ENCODE peak calls at places on chromosome 14, in five cellular contexts. O is SK-N-SH, W is Karpas-422, K is HCT116, R is K562. U is an unnamed sample. For H3K9me3, the result is how much of the 10 kb centered on the place peaks cover.

GRCh38 chr14:93944348-93945069 is 17.4 kb downstream of the FAM181A start:
- DNase-seq in W (no peak), K (no peak), O (peak), R (no peak), U (no peak)

GRCh38 chr14:70905316-70905715 is 1.9 kb upstream of the PCNX1 start:
- DNase-seq in O (no peak), K (no peak), W (no peak), R (no peak), U (no peak)

GRCh38 chr14:52259452-52259851 is 8.0 kb upstream of the PTGDR start:
- DNase-seq in O (no peak), W (no peak), R (no peak), K (no peak), U (no peak)

GRCh38 chr14:90005441-90005840 is 49.7 kb downstream of the TDP1 start:
- DNase-seq in O (no peak), W (no peak), K (no peak), R (no peak), U (no peak)

GRCh38 chr14:104519721-104520120 is 59.8 kb upstream of the C14orf180 start:
- DNase-seq in W (peak), O (no peak), K (no peak), R (no peak), U (no peak)

GRCh38 chr14:55146425-55146824 is 17.4 kb downstream of the LGALS3 start:
- DNase-seq in K (no peak), R (no peak), W (no peak), O (no peak), U (no peak)

GRCh38 chr14:95260537-95261440 is 58.9 kb downstream of the CLMN start:
- DNase-seq in W (no peak), R (no peak), K (no peak), O (no peak), U (no peak)

GRCh38 chr14:24216345-24216699 is 456 bp upstream of the MDP1 start:
- DNase-seq in K (no peak), W (no peak), O (no peak), R (no peak), U (no peak)

GRCh38 chr14:36845346-36846042 is 183.8 kb downstream of the PAX9 start:
- DNase-seq in R (no peak), O (no peak), W (no peak), K (no peak), U (no peak)

GRCh38 chr14:22614240-22614799 is 16.2 kb downstream of the ABHD4 start:
- DNase-seq in W (no peak), K (peak), R (no peak), O (no peak), U (peak)

GRCh38 chr14:95690815-95691214 is 4.6 kb downstream of the TCL1B start:
- DNase-seq in W (no peak), O (no peak), K (no peak), R (no peak), U (no peak)

GRCh38 chr14:23550827-23551265 is 719 bp downstream of the ZFHX2 start:
- DNase-seq in O (peak), K (no peak), R (peak), W (no peak), U (no peak)

GRCh38 chr14:95686935-95687334 is 709 bp downstream of the TCL1B start:
- DNase-seq in W (no peak), R (no peak), K (no peak), O (no peak), U (no peak)

GRCh38 chr14:36773136-36773540 is 111.5 kb downstream of the PAX9 start:
- DNase-seq in R (peak), O (no peak), W (peak), K (peak), U (no peak)

GRCh38 chr14:104598461-104599273 is 5.9 kb downstream of the TMEM179 start:
- DNase-seq in W (no peak), K (no peak), R (no peak), O (peak), U (no peak)

GRCh38 chr14:102817942-102818940 is 41.0 kb downstream of the TRAF3 start:
- DNase-seq in W (no peak), O (no peak), R (no peak), K (no peak), U (no peak)

GRCh38 chr14:74135386-74135785 is 50.6 kb downstream of the LIN52 start:
- DNase-seq in R (no peak), K (no peak), W (no peak), O (no peak), U (no peak)

DNA sequence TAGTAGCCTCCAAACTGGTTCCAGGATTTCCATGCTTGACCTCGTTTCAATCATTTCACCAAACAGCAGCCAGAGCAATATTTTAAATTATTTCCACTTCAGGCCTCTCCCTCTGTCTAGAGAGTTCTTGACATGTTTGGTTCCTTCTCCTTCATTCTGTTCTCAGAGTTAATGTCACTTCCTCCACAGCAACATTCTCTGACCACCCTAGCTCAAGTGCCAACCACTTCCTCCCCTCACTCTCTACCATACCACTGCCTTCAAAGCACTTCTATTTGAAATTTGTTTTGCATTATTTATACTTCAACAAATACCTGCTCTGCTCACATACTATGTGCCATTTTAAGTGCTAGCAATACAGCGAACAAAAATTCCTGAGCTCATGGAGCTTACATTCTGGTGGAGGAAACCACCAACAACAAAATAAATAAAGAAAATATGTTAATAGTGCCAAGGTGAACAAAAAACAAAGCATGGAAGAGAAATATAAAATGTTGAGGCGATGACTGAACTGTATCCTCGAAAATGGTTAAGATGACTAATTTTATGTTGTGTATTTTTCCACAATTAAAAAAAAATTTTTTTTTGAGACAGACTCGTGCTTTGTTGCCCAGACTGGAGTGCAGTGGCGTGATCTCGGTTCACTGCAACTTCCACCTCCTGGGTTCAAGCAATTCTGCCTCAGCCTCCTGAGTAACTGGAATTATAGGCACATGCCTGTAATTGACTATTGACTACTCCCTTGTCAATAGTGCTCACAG is 17.3 kb downstream of the BAZ1A start:
- DNase-seq in O (no peak), W (no peak), R (no peak), K (no peak), U (no peak)
- H3K27ac ChIP-seq in O (no peak), W (no peak), R (no peak), K (no peak), U (no peak)

DNA sequence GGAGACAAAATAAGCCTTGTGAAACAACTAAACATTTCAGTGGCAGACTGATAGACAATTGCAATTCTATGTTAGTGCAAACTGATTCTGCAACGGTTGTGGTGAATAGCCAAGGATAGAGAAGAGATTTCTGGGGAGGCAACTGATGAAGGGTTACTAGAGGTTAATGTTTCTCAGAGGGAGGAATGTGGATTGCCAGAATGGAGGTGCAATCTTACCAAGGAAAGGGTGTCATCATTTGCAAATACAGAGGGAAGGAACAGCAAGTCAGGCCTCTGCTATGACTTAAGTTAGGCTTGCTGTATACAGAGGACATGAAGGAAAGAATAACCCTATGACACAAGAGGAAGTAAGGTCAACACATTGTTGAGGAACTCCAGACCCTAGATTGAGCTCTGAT is 35.8 kb downstream of the CCDC175 start:
- DNase-seq in O (no peak), W (no peak), K (no peak), R (no peak), U (no peak)
- H2AFZ ChIP-seq in O (no peak), W (no peak), K (no peak), R (no peak), U (no peak)

DNA sequence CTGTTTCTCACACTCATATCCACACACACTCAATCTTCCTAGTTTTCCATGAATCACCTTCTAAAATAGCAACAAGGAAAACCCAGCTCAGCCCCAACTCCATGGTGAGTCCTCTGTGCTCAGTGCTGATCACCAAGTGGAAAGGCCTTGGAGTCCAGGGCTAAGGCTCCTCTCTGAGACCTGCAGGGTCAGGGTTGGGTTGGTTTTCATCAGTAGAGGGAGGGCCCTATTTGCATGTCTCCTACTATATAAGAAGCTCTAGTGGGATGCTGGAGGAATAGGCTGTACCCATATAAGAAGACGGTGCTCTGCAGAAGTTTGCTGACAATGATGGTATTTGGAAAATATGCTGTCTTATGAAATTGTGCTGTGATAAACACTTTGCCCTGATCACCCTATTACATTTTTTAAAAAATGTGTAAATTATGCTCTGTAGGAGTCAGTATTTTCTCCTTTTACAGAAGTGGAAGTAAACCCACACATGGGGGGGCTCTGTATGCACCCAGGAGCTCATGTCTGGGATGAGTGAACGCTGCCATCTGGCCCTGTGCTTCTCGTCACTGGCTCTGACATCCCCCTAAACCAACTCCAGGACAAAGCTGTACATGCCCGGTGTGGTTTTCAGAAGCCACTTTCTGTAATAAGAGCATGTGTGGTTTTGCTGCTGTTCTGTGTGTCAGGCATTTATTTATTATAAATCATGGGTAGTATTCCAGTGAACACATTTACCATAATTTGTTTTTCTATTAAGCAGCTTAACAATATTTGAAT is 536.3 kb downstream of the TMEM121 start:
- DNase-seq in K (no peak), O (no peak), W (no peak), R (no peak), U (no peak)
- H3K9me3 ChIP-seq in K (under half), O (under half), W (under half), R (under half), U (under half)

GRCh38 chr14:91925727-91926121 is 21.8 kb downstream of the FBLN5 start:
- DNase-seq in O (no peak), R (no peak), K (no peak), W (no peak), U (no peak)
- H3K27ac ChIP-seq in O (no peak), R (no peak), K (no peak), W (no peak), U (no peak)

GRCh38 chr14:57939084-57939483 is 73.2 kb upstream of the SLC35F4 start:
- DNase-seq in O (no peak), R (no peak), W (no peak), K (no peak), U (no peak)

GRCh38 chr14:57937681-57938080 is 71.8 kb upstream of the SLC35F4 start:
- DNase-seq in R (no peak), O (no peak), W (no peak), K (no peak), U (no peak)

GRCh38 chr14:57943038-57943437 is 77.1 kb upstream of the SLC35F4 start:
- DNase-seq in K (no peak), O (no peak), R (no peak), W (no peak), U (no peak)

GRCh38 chr14:57938533-57938932 is 72.6 kb upstream of the SLC35F4 start:
- DNase-seq in K (no peak), W (no peak), O (no peak), R (no peak), U (no peak)

DNA sequence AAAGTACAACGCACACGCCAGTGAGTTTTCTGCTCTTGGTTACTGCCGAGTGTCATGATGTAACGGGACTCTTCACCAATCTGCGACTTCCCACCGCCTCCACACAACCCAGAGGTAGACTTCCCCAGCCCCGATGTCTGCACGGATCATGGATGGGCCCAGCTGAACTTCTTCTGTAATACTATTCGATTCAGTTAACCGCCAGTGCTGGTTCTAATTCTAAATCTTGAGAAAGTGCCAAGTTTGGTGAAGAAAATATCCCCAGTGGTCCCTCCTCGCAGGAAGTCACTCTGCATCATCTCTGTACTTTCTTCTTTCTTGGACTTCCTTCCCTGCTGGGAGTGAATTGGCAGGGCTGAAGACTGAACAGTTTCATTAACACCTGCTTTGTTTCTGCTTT is 77.6 kb upstream of the SLC35F4 start:
- DNase-seq in R (no peak), O (no peak), W (no peak), K (no peak), U (no peak)
- H2AFZ ChIP-seq in R (no peak), O (no peak), W (no peak), K (no peak), U (no peak)

U was measured in MM.1S.